ENCODE peak calls at places on chromosomes 7 and 10, in eight cellular contexts. K is fibroblast of lung, G is mucosa of descending colon, I is pancreas, O is cardiac muscle cell, H is spleen, T is stomach, A is kidney. C is an unnamed sample.

GRCh38 chr7:138935438-138936079 is 45.6 kb downstream of the KIAA1549 start:
- DNase-seq in K (peak; percentile 71), G (no peak), I (no peak), O (peak; percentile 45), H (no peak), T (no peak), A (no peak), C (peak; percentile 47)

GRCh38 chr7:30613366-30614325 is 19.0 kb downstream of the GARS1 start:
- DNase-seq in K (no peak), G (no peak), I (no peak), O (no peak), H (no peak), T (no peak), A (no peak), C (no peak)

GRCh38 chr7:105055621-105056020 is 41.6 kb downstream of the KMT2E start:
- DNase-seq in K (no peak), G (no peak), I (no peak), O (no peak), H (no peak), T (no peak), A (no peak), C (no peak)

GRCh38 chr7:108096996-108097395 is 33.2 kb downstream of the LAMB4 start:
- DNase-seq in K (no peak), G (no peak), I (no peak), O (no peak), H (no peak), T (no peak), A (no peak), C (no peak)

GRCh38 chr10:21055339-21056135 is 158.4 kb upstream of the NEBL start:
- DNase-seq in K (no peak), G (no peak), I (no peak), O (no peak), H (no peak), T (no peak), A (no peak), C (no peak)

GRCh38 chr10:75708060-75708459 is 276.6 kb downstream of the LRMDA start:
- DNase-seq in K (no peak), G (no peak), I (no peak), O (no peak), H (no peak), T (no peak), A (no peak), C (no peak)

GRCh38 chr10:69445094-69445493 is 6.2 kb upstream of the TSPAN15 start:
- DNase-seq in K (no peak), G (no peak), I (no peak), O (no peak), H (no peak), T (no peak), A (no peak), C (no peak)

GRCh38 chr7:152459724-152460251 is 24.0 kb upstream of the KMT2C start:
- DNase-seq in K (no peak), G (no peak), I (peak; percentile 74), O (peak; percentile 37), H (no peak), T (no peak), A (no peak), C (no peak)

GRCh38 chr10:76205361-76205760 is 773.9 kb downstream of the LRMDA start:
- DNase-seq in K (no peak), G (no peak), I (no peak), O (no peak), H (no peak), T (no peak), A (no peak), C (no peak)

GRCh38 chr10:71538608-71539260 is 142.0 kb downstream of the CDH23 start:
- DNase-seq in K (no peak), G (no peak), I (no peak), O (no peak), H (no peak), T (no peak), A (no peak), C (no peak)

GRCh38 chr7:80826520-80827237 is 92.2 kb downstream of the SEMA3C start:
- DNase-seq in K (peak; percentile 69), G (no peak), I (no peak), O (no peak), H (no peak), T (no peak), A (no peak), C (no peak)

GRCh38 chr10:37758074-37758473 is 99.3 kb downstream of the ZNF248 start:
- DNase-seq in K (no peak), G (no peak), I (no peak), O (no peak), H (no peak), T (no peak), A (no peak), C (no peak)

GRCh38 chr7:98354511-98355249 is 46.2 kb downstream of the BAIAP2L1 start:
- DNase-seq in K (peak; percentile 63), G (peak; percentile 80), I (no peak), O (no peak), H (no peak), T (peak; percentile 80), A (peak; percentile 84), C (peak; percentile 80)

GRCh38 chr7:767941-768729 is 41.1 kb upstream of the PRKAR1B start:
- DNase-seq in K (peak; percentile 57), G (no peak), I (peak; percentile 31), O (no peak), H (peak; percentile 76), T (no peak), A (peak; percentile 98), C (peak; percentile 39)

GRCh38 chr7:73723813-73724212 is 4.3 kb upstream of the STX1A start:
- DNase-seq in K (no peak), G (no peak), I (no peak), O (no peak), H (no peak), T (no peak), A (no peak), C (no peak)

GRCh38 chr7:50664461-50664922 is 99.3 kb upstream of the DDC start:
- DNase-seq in K (peak; percentile 60), G (no peak), I (no peak), O (no peak), H (no peak), T (no peak), A (no peak), C (no peak)

GRCh38 chr7:50667338-50667737 is 102.1 kb upstream of the DDC start:
- DNase-seq in K (peak; percentile 43), G (no peak), I (peak; percentile 75), O (no peak), H (no peak), T (peak; percentile 83), A (no peak), C (no peak)

GRCh38 chr7:50666124-50666496 is 100.9 kb upstream of the DDC start:
- DNase-seq in K (no peak), G (no peak), I (no peak), O (no peak), H (no peak), T (no peak), A (no peak), C (no peak)

GRCh38 chr7:50664937-50665336 is 99.7 kb upstream of the DDC start:
- DNase-seq in K (no peak), G (no peak), I (no peak), O (no peak), H (no peak), T (no peak), A (no peak), C (no peak)

DNA sequence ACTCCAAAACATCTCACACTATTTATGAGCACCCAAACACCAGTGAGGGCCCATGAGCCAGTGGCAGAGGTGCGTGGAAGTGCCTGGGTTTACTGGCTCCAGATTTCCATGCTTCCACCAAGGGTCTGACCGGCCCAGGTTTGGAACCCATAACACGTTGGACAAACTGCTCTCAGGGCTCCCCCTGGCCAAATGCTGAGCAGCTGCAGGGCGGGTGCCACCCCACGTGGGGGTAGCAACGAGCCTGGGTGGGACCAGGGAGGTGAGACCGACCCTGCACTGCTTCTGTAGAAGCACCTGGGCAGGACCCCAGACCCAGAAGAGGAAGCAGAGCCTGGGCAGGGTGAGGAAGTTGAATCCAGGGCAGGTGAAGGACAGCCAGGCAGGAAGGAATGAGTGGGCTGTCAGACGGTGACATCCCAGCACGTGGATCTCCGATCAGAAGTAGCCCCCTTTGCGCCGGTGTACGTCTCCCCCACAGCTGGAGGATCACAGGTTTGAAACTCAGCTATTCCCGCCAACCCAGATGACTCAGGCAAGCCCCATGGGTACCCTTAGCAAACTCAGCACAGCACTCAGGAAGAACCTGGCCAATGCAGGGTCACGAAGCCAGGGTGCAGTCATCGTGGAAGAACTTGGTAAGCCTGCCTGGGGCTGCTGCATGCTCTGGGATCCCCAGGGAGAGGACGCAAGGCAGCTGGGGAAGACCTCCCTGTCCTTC is 100.4 kb upstream of the DDC start:
- DNase-seq in K (no peak), G (no peak), I (no peak), O (no peak), H (no peak), T (no peak), A (no peak), C (no peak)
- H3K4me1 ChIP-seq in K (peaks cover 12% of the 10 kb centered on the region), G (no peaks in the 10 kb centered on the region), I (peaks cover 28% of the 10 kb centered on the region), O (peaks cover 4% of the 10 kb centered on the region), H (peaks cover 47% of the 10 kb centered on the region), T (peaks cover 64% of the 10 kb centered on the region), A (peaks cover 49% of the 10 kb centered on the region), C (no peaks in the 10 kb centered on the region)

GRCh38 chr7:7239346-7239745 is 57.0 kb downstream of the C1GALT1 start:
- DNase-seq in K (no peak), G (no peak), I (no peak), O (no peak), H (no peak), T (no peak), A (no peak), C (no peak)
- H3K4me3 ChIP-seq in K (no peak overlapping the region), G (no peak overlapping the region), I (no peak overlapping the region), O (no peak overlapping the region), H (no peak overlapping the region), T (no peak overlapping the region), A (no peak overlapping the region), C (no peak overlapping the region)

DNA sequence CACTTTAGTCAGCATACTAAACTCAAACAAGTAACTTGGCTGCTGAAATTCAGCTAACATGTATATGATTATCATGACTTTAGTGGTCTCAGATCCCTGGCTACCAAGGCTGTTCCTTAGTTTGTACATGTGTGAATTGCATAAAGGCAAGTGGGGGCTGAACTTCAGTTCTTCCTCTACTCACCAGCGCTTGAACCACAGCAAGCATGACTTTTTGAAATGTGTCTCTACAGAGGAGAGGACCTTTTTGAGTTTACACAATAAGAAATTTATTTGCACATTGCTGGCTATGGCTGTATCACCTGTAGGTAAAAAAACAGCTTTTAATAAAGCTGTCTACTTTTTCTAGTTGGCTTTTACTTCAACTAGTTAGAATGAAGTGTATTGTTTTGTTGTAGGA is 48.8 kb downstream of the MDFIC start:
- DNase-seq in K (no peak), G (no peak), I (no peak), O (no peak), H (no peak), T (no peak), A (no peak), C (no peak)
- TF ChIP-seq CTCF in K (no peak), G (no peak), I (no peak), O (no peak), H (no peak), T (no peak), A (no peak), C (no peak)

DNA sequence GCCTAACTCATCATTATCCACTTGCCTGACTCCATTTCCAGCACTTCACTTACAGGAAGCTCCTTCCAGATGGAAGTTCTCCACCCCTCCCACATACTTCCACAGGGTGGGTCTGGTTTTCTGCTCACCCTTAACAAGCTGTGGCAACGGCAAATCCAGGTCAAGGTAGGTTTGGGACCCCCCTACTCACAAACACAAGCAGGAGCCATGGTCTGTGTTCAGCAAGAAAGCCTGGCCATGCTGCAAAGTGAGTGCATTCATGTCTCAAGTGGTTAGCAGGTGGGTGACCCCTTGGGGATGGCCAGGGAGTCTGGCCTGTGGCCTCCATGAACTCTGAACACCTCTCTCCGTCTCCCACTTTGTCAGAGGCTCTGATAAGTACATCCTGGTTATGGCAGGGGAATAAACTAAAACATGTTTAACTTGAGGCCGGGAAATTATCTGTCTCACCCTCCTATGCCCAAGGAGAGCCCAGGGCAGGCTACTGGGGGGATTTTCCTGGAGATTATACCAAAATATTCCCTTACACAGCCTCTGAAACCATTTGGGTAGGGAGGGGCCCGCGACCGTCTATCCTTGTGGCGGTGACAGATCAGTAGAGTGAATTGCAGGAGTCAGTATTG is 847 bp downstream of the XPNPEP1 start:
- DNase-seq in K (no peak), G (peak; percentile 38), I (no peak), O (peak; percentile 23), H (no peak), T (no peak), A (no peak), C (no peak)
- H3K4me1 ChIP-seq in K (peaks cover 9% of the 10 kb centered on the region), G (peaks cover 13% of the 10 kb centered on the region), I (peaks cover 31% of the 10 kb centered on the region), O (no peaks in the 10 kb centered on the region), H (peaks cover 16% of the 10 kb centered on the region), T (peaks cover 46% of the 10 kb centered on the region), A (peaks cover 15% of the 10 kb centered on the region), C (no peaks in the 10 kb centered on the region)

C was measured in endodermal cell.